ENCODE peak calls at places on chromosome X, in seven cellular contexts. I is HepG2, L is SK-N-SH, F is ovary, Q is sigmoid colon, K is upper lobe of left lung, X is transverse colon. S is an unnamed sample.

GRCh38 chrX:124433186-124433585 is 86.8 kb downstream of the SH2D1A start:
- DNase-seq in I (no peak), K (no peak), F (no peak), L (no peak), Q (no peak), X (no peak), S (no peak)

GRCh38 chrX:1537031-1537715 is at the start of gene P2RY8:
- DNase-seq in I (peak), L (no peak), K (peak), F (peak), X (peak), Q (peak), S (peak)

GRCh38 chrX:46730765-46731164 is 28.2 kb downstream of the SLC9A7 start:
- DNase-seq in F (no peak), Q (no peak), I (no peak), K (no peak), L (no peak), X (no peak), S (no peak)

GRCh38 chrX:53072418-53073114 is 9.6 kb upstream of the TSPYL2 start:
- DNase-seq in I (no peak), F (no peak), L (no peak), K (no peak), X (no peak), Q (no peak), S (no peak)

GRCh38 chrX:95754411-95754810 is 930.2 kb upstream of the DIAPH2 start:
- DNase-seq in X (no peak), L (no peak), I (no peak), K (no peak), F (no peak), Q (no peak), S (no peak)

GRCh38 chrX:31832263-31832662 is 760.4 kb upstream of the FTHL17 start:
- DNase-seq in F (no peak), K (no peak), Q (no peak), X (no peak), L (peak), I (no peak), S (no peak)

GRCh38 chrX:105328773-105329172 is 108.3 kb upstream of the TEX13A start:
- DNase-seq in X (no peak), F (no peak), K (no peak), L (no peak), I (no peak), Q (no peak), S (no peak)

GRCh38 chrX:28910501-28910900 is 323.3 kb downstream of the IL1RAPL1 start:
- DNase-seq in F (no peak), X (no peak), K (no peak), I (no peak), L (no peak), Q (no peak), S (no peak)

GRCh38 chrX:123083924-123084323 is 100.2 kb upstream of the GRIA3 start:
- DNase-seq in Q (no peak), L (no peak), K (no peak), F (no peak), X (no peak), I (no peak), S (no peak)

GRCh38 chrX:153784325-153784967 is 3.6 kb downstream of the SRPK3 start:
- DNase-seq in I (no peak), L (no peak), F (no peak), X (no peak), Q (no peak), K (peak), S (no peak)

GRCh38 chrX:153701706-153702105 is 14.0 kb downstream of the SLC6A8 start:
- DNase-seq in Q (no peak), X (no peak), L (no peak), F (no peak), I (no peak), K (no peak), S (no peak)

GRCh38 chrX:49308604-49309269 is 5.3 kb downstream of the GAGE10 start:
- DNase-seq in L (no peak), I (no peak), F (peak), X (no peak), K (no peak), Q (no peak), S (no peak)

GRCh38 chrX:112641449-112641848 is 38.3 kb downstream of the LHFPL1 start:
- DNase-seq in X (no peak), I (no peak), Q (no peak), K (no peak), F (no peak), L (no peak), S (no peak)

GRCh38 chrX:56728752-56729151 is 291 bp upstream of the NBDY start:
- DNase-seq in K (no peak), X (peak), I (no peak), L (no peak), F (no peak), Q (no peak), S (no peak)

GRCh38 chrX:123215397-123216089 is 31.5 kb downstream of the GRIA3 start:
- DNase-seq in X (no peak), Q (no peak), I (no peak), L (no peak), K (no peak), F (peak), S (no peak)

GRCh38 chrX:40154229-40154852 is 56.6 kb upstream of the BCOR start:
- DNase-seq in F (peak), X (no peak), K (peak), I (peak), Q (peak), L (peak), S (no peak)

GRCh38 chrX:16797358-16797757 is 11.1 kb downstream of the TXLNG start:
- DNase-seq in F (no peak), L (no peak), K (no peak), Q (peak), I (no peak), X (no peak), S (no peak)

GRCh38 chrX:119419898-119420297 is 20.8 kb downstream of the SLC25A43 start:
- DNase-seq in I (no peak), F (no peak), L (no peak), X (no peak), Q (no peak), K (no peak), S (no peak)

GRCh38 chrX:39442332-39442731 is 641.1 kb downstream of the MID1IP1 start:
- DNase-seq in F (no peak), Q (peak), L (no peak), X (no peak), K (no peak), I (no peak), S (no peak)

GRCh38 chrX:153645151-153645550 is 1.9 kb upstream of the DUSP9 start:
- DNase-seq in K (no peak), Q (peak), X (no peak), L (no peak), F (no peak), I (no peak), S (no peak)

GRCh38 chrX:102044496-102044895 is 81.0 kb upstream of the TCEAL2 start:
- DNase-seq in F (no peak), K (no peak), L (no peak), Q (no peak), I (no peak), X (no peak), S (no peak)

GRCh38 chrX:133045986-133046385 is 50.9 kb downstream of the USP26 start:
- DNase-seq in F (no peak), L (no peak), Q (no peak), I (peak), X (no peak), K (no peak), S (no peak)

GRCh38 chrX:106995678-106996077 is 4.3 kb downstream of the MORC4 start:
- DNase-seq in F (no peak), L (no peak), I (no peak), K (no peak), X (no peak), Q (no peak), S (no peak)
- H3K27ac ChIP-seq in F (no peak), L (no peak), I (no peak), K (no peak), X (no peak), Q (no peak), S (no peak)

DNA sequence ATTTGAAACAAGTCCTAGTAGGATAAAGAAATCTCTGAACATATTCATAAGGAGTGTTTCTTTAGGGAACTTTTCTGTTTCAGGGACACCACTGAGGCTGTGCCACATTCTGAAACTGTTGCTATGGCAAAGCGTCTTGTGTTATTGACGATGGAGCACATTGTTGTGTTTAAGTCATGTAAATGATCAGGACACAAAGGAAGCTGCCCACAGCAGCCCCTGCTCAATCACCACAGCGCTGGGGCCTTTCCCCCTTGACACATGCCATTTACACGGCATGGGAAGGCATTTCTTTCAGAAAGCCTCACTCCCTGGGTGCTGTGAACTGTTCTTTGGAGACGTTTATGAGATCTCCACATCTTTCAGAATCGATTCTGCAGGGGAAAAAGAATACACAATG is 39.8 kb upstream of the MID1 start:
- DNase-seq in F (no peak), X (no peak), L (no peak), I (no peak), K (no peak), Q (no peak), S (no peak)
- TF ChIP-seq CTCF in F (no peak), X (no peak), L (no peak), I (no peak), K (no peak), Q (no peak), S (no peak)

GRCh38 chrX:131789664-131790063 is 233.4 kb upstream of the STK26 start:
- DNase-seq in F (no peak), X (no peak), Q (no peak), I (no peak), L (no peak), K (no peak), S (no peak)
- TF ChIP-seq EP300 in F (no peak), X (no peak), Q (no peak), I (no peak), L (no peak), K (no peak), S (no peak)

GRCh38 chrX:14616301-14616700 is 87.0 kb downstream of the GLRA2 start:
- DNase-seq in X (no peak), K (no peak), F (no peak), L (no peak), I (no peak), Q (no peak), S (no peak)

DNA sequence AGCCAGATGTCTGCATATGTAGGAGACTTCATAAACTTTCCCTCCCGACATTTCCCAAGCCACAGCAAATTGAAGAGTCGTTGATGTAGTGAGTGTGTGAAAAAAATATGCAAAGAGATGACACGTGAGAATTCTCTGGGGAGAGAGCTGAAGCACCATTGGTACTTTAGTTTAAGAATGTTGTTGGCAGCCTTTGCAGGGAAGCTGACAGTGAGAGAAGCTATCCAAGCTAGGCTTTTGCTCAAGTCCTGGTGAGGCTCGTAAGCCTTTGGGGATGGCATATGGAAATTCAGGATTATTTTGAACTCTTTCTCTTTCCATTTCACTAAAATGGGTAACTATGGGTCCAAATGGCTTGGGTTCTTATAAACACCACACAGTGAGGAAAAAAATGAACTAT is 87.5 kb downstream of the GLRA2 start:
- DNase-seq in K (no peak), L (no peak), F (no peak), Q (no peak), X (no peak), I (no peak), S (no peak)
- H3K27ac ChIP-seq in K (no peak), L (no peak), F (no peak), Q (no peak), X (no peak), I (no peak), S (no peak)

GRCh38 chrX:149512225-149512885 is 7.2 kb upstream of the IDS start:
- DNase-seq in F (no peak), K (no peak), X (peak), I (peak), Q (no peak), L (peak), S (peak)

GRCh38 chrX:149511081-149511480 is 6.0 kb upstream of the IDS start:
- DNase-seq in F (no peak), L (no peak), X (no peak), Q (no peak), K (no peak), I (no peak), S (no peak)

GRCh38 chrX:149513713-149514427 is 8.8 kb upstream of the IDS start:
- DNase-seq in F (no peak), K (no peak), Q (no peak), I (no peak), X (no peak), L (no peak), S (no peak)

GRCh38 chrX:149508467-149508866 is 3.4 kb upstream of the IDS start:
- DNase-seq in K (no peak), L (no peak), I (no peak), Q (no peak), X (no peak), F (no peak), S (no peak)

DNA sequence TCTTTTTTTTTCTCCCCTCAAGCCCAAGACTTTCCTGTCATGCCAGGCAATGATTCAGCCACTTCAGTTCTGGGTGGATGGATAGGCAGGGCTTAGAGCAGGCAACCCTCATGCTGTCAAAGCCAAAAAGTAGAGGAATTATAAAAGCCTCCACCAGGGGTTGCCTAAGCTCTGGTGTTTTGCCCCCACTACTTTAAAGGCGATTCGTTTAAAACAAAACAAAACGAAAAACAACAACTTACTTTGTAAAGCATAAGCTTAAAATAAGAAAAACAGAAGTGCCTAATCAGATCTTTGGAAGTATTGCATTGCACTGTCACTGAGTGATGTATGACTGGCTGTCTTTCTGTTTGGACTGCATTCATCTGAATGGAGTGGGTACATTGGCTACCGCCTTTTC is 5.3 kb upstream of the IDS start:
- DNase-seq in F (no peak), I (no peak), Q (no peak), X (no peak), K (no peak), L (no peak), S (no peak)
- TF ChIP-seq CTCF in F (no peak), I (no peak), Q (no peak), X (no peak), K (no peak), L (peak), S (no peak)